ENCODE peak calls at places on chromosomes 1 and 21, in six cellular contexts. B, D, J, K, T and A are unnamed samples.

GRCh38 chr1:211339631-211340041 is 13.0 kb downstream of the TRAF5 start:
- DNase-seq in B (no peak), D (no peak), J (no peak), K (no peak), T (no peak), A (no peak)

GRCh38 chr1:6587261-6588005 is 7.6 kb downstream of the ZBTB48 start:
- DNase-seq in B (no peak), D (peak; percentile 63), J (no peak), K (no peak), T (peak; percentile 66), A (peak; percentile 82)

GRCh38 chr1:156658945-156659574 is 17.1 kb downstream of the BCAN start:
- DNase-seq in B (no peak), D (no peak), J (no peak), K (no peak), T (no peak), A (no peak)

GRCh38 chr1:1272341-1273151 is 1.1 kb downstream of the UBE2J2 start:
- DNase-seq in B (no peak), D (peak; percentile 61), J (peak; percentile 35), K (no peak), T (peak; percentile 59), A (no peak)

GRCh38 chr1:176617881-176618280 is 154.9 kb downstream of the PAPPA2 start:
- DNase-seq in B (no peak), D (no peak), J (no peak), K (no peak), T (no peak), A (no peak)

GRCh38 chr1:21762022-21762404 is 20.9 kb downstream of the USP48 start:
- DNase-seq in B (no peak), D (no peak), J (no peak), K (no peak), T (no peak), A (no peak)

GRCh38 chr1:19391596-19391981 is 79.5 kb downstream of the SLC66A1 start:
- DNase-seq in B (no peak), D (no peak), J (no peak), K (no peak), T (no peak), A (no peak)

GRCh38 chr1:180800945-180801344 is 111.8 kb upstream of the KIAA1614 start:
- DNase-seq in B (no peak), D (no peak), J (no peak), K (no peak), T (no peak), A (no peak)

GRCh38 chr1:172401907-172402306 is 18.6 kb upstream of the C1orf105 start:
- DNase-seq in B (no peak), D (no peak), J (no peak), K (no peak), T (no peak), A (no peak)

GRCh38 chr21:28636988-28637691 is 355.5 kb downstream of the LTN1 start:
- DNase-seq in B (peak; percentile 65), D (peak; percentile 95), J (peak; percentile 94), K (peak; percentile 79), T (no peak), A (no peak)

GRCh38 chr1:110616587-110616986 is 10.4 kb upstream of the KCNA2 start:
- DNase-seq in B (no peak), D (peak; percentile 32), J (peak; percentile 10), K (peak; percentile 17), T (no peak), A (no peak)

GRCh38 chr1:153790996-153791855 is 16.0 kb downstream of the SLC27A3 start:
- DNase-seq in B (peak; percentile 85), D (peak; percentile 60), J (peak; percentile 94), K (peak; percentile 99), T (peak; percentile 77), A (no peak)

GRCh38 chr21:40155563-40155962 is 288.3 kb downstream of the PCP4 start:
- DNase-seq in B (no peak), D (no peak), J (no peak), K (no peak), T (no peak), A (no peak)

GRCh38 chr1:238898856-238899255 is 487.5 kb upstream of the CHRM3 start:
- DNase-seq in B (no peak), D (peak; percentile 61), J (no peak), K (no peak), T (no peak), A (no peak)

GRCh38 chr1:27179373-27179772 is 24.4 kb upstream of the SLC9A1 start:
- DNase-seq in B (no peak), D (peak; percentile 26), J (no peak), K (peak; percentile 39), T (no peak), A (no peak)

GRCh38 chr1:3244539-3245315 is 175.7 kb downstream of the PRDM16 start:
- DNase-seq in B (no peak), D (no peak), J (no peak), K (no peak), T (no peak), A (no peak)

GRCh38 chr1:215749423-215749822 is 182.3 kb downstream of the KCTD3 start:
- DNase-seq in B (peak; percentile 29), D (peak; percentile 37), J (peak; percentile 90), K (peak; percentile 59), T (no peak), A (no peak)

GRCh38 chr1:24912359-24913273 is 17.5 kb downstream of the RUNX3 start:
- DNase-seq in B (no peak), D (no peak), J (no peak), K (no peak), T (no peak), A (no peak)

GRCh38 chr1:113981962-113982931 is 3.0 kb downstream of the OLFML3 start:
- DNase-seq in B (peak; percentile 53), D (peak; percentile 19), J (peak; percentile 82), K (peak; percentile 90), T (peak; percentile 74), A (peak; percentile 54)

GRCh38 chr1:163670980-163671757 is 349.4 kb downstream of the NUF2 start:
- DNase-seq in B (no peak), D (no peak), J (no peak), K (no peak), T (no peak), A (no peak)

GRCh38 chr1:64948905-64949833 is 17.2 kb downstream of the JAK1 start:
- DNase-seq in B (no peak), D (peak; percentile 71), J (no peak), K (peak; percentile 57), T (no peak), A (no peak)

GRCh38 chr1:17232759-17233661 is 15.9 kb upstream of the PADI3 start:
- DNase-seq in B (peak; percentile 61), D (peak; percentile 96), J (peak; percentile 91), K (peak; percentile 59), T (no peak), A (no peak)

GRCh38 chr1:223704921-223705878 is 7.1 kb upstream of the CAPN2 start:
- DNase-seq in B (no peak), D (no peak), J (peak; percentile 40), K (peak; percentile 63), T (no peak), A (no peak)

GRCh38 chr1:223702735-223703667 is 9.3 kb upstream of the CAPN2 start:
- DNase-seq in B (no peak), D (peak; percentile 59), J (peak; percentile 80), K (peak; percentile 45), T (no peak), A (no peak)

GRCh38 chr1:223703668-223704013 is 8.7 kb upstream of the CAPN2 start:
- DNase-seq in B (no peak), D (no peak), J (no peak), K (no peak), T (no peak), A (no peak)

GRCh38 chr1:223700388-223700918 is 11.9 kb upstream of the CAPN2 start:
- DNase-seq in B (no peak), D (no peak), J (peak; percentile 48), K (peak; percentile 48), T (no peak), A (no peak)

GRCh38 chr1:223700942-223701637 is 11.2 kb upstream of the CAPN2 start:
- DNase-seq in B (peak; percentile 95), D (peak; percentile 94), J (peak; percentile 98), K (peak; percentile 98), T (peak; percentile 64), A (no peak)
- H3K27ac ChIP-seq in B (peak overlapping the region; percentile 100), D (peak overlapping the region; percentile 93), J (peak overlapping the region; percentile 95), K (peak overlapping the region; percentile 98), T (peak overlapping the region; percentile 78), A (peak overlapping the region; percentile 11)

GRCh38 chr1:221693087-221693486 is 48.8 kb downstream of the DUSP10 start:
- DNase-seq in B (no peak), D (no peak), J (no peak), K (no peak), T (no peak), A (no peak)
- TF ChIP-seq CTCF in B (peak; percentile 6), D (no peak), J (no peak), K (no peak), T (no peak), A (no peak)

GRCh38 chr21:17436626-17437111 is 76.2 kb upstream of the CXADR start:
- DNase-seq in B (no peak), D (no peak), J (no peak), K (no peak), T (no peak), A (no peak)
- H3K27ac ChIP-seq in B (no peak overlapping the region), D (no peak overlapping the region), J (no peak overlapping the region), K (no peak overlapping the region), T (no peak overlapping the region), A (no peak overlapping the region)

GRCh38 chr1:226422478-226422877 is 14.6 kb upstream of the PARP1 start:
- DNase-seq in B (no peak), D (no peak), J (no peak), K (no peak), T (no peak), A (no peak)

GRCh38 chr1:226425004-226425378 is 17.1 kb upstream of the PARP1 start:
- DNase-seq in B (no peak), D (no peak), J (no peak), K (no peak), T (no peak), A (no peak)

GRCh38 chr1:226425431-226426031 is 17.6 kb upstream of the PARP1 start:
- DNase-seq in B (no peak), D (no peak), J (no peak), K (no peak), T (no peak), A (no peak)

GRCh38 chr1:226427131-226427530 is 19.2 kb upstream of the PARP1 start:
- DNase-seq in B (no peak), D (no peak), J (no peak), K (no peak), T (no peak), A (no peak)

DNA sequence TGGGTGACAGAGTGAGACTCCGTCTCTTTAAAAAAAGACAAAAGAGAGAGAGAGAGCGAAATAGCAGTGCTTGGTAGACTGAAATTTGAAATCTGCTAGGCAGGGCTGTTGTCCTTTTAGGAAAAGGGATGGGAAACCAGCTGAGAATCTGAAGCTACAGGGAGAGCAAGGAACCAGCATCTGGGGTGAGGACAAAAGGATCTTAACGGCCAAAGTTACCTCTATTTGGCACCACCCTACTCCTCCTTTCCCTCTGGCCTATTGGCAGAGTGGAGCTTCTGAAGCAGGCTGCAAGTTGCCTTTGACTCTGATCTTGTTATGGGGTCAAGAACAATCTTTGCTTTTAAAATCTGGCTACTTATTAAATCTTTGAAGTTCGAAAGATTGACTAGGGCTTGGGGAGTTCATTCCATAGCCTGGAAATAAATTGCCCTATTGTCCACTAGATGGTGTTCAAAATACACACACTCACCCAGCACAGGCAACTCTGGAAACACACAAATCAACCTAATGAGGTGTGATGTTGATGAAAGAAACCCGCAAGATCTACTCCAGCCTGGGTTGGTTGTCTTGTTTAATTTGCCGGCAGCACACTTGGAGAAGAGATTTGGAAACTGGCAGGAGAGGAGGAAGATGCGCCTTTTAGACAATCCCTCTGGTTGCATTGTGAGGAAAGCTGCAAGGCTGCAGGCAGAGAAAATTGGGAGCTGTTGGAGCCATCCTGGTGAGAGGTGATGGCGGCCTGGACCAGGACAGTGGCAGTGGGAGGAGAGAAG is 16.5 kb upstream of the PARP1 start:
- DNase-seq in B (no peak), D (peak; percentile 39), J (peak; percentile 10), K (peak; percentile 56), T (no peak), A (no peak)
- TF ChIP-seq CTCF in B (peak; percentile 51), D (peak; percentile 42), J (peak; percentile 26), K (peak; percentile 62), T (peak; percentile 42), A (peak; percentile 59)